ENCODE peak calls at places on chromosomes 11 and 22, in four cellular contexts. C is endodermal cell, Y is cardiac muscle cell, W is pancreas. R is an unnamed sample.

GRCh38 chr11:10452211-10452767 is 2.8 kb upstream of the AMPD3 start:
- DNase-seq in W (no peak), Y (no peak), C (peak), R (no peak)

GRCh38 chr11:95068549-95068948 is 1.8 kb downstream of the SRSF8 start:
- DNase-seq in Y (peak), C (peak), W (peak), R (peak)

GRCh38 chr22:23077627-23078461 is 7.5 kb downstream of the GNAZ start:
- DNase-seq in Y (no peak), C (no peak), W (no peak), R (no peak)

GRCh38 chr22:27331526-27332281 is 469.9 kb downstream of the MN1 start:
- DNase-seq in C (peak), W (peak), Y (peak), R (peak)

GRCh38 chr11:4044971-4045646 is 49.5 kb upstream of the RRM1 start:
- DNase-seq in Y (no peak), C (no peak), W (no peak), R (no peak)

GRCh38 chr11:4190519-4190918 is 95.9 kb downstream of the RRM1 start:
- DNase-seq in Y (no peak), C (no peak), W (no peak), R (no peak)

GRCh38 chr11:103601230-103601846 is 435.1 kb upstream of the DDI1 start:
- DNase-seq in C (peak), Y (peak), W (peak), R (no peak)

GRCh38 chr22:31241936-31242335 is 29.8 kb downstream of the LIMK2 start:
- DNase-seq in C (no peak), Y (no peak), W (no peak), R (no peak)

GRCh38 chr22:37492428-37493344 is 6.5 kb upstream of the MFNG start:
- DNase-seq in W (no peak), Y (peak), C (peak), R (no peak)

GRCh38 chr11:14054708-14055107 is 92.2 kb downstream of the SPON1 start:
- DNase-seq in W (no peak), Y (no peak), C (no peak), R (peak)

GRCh38 chr11:372809-373715 is 3.8 kb downstream of the B4GALNT4 start:
- DNase-seq in W (no peak), Y (no peak), C (no peak), R (peak)

GRCh38 chr22:27698830-27699229 is 102.7 kb downstream of the MN1 start:
- DNase-seq in C (no peak), Y (no peak), W (no peak), R (no peak)

GRCh38 chr11:11899401-11899800 is 57.6 kb downstream of the USP47 start:
- DNase-seq in C (no peak), W (no peak), Y (no peak), R (no peak)

GRCh38 chr11:45650166-45651095 is 15.0 kb downstream of the CHST1 start:
- DNase-seq in W (no peak), Y (no peak), C (peak), R (no peak)
- H3K27ac ChIP-seq in W (no peak), Y (no peak), C (no peak), R (no peak)

GRCh38 chr11:102238287-102238894 is 78.9 kb upstream of the BIRC3 start:
- DNase-seq in Y (no peak), C (no peak), W (no peak), R (no peak)
- H3K27ac ChIP-seq in Y (no peak), C (no peak), W (no peak), R (no peak)

DNA sequence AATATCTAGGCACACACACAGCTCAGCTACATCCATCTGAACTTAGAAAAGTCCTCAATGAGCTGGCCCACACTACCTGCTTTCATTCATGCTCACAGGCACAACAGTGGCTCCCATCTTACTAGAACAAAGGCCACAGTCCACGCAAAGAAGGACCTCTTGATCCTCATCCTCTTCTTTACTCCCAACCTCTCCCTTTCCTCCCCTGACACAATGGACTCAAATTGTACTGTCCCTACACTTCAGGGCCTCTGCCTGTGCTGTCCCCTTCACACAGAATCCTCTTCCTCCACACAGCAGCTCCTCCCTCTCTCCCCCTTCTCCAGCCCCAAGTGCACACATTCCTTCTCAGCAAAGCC is 12.7 kb downstream of the SMCO4 start:
- DNase-seq in C (no peak), Y (no peak), W (no peak), R (no peak)
- H3K27ac ChIP-seq in C (no peak), Y (peak), W (no peak), R (peak)

DNA sequence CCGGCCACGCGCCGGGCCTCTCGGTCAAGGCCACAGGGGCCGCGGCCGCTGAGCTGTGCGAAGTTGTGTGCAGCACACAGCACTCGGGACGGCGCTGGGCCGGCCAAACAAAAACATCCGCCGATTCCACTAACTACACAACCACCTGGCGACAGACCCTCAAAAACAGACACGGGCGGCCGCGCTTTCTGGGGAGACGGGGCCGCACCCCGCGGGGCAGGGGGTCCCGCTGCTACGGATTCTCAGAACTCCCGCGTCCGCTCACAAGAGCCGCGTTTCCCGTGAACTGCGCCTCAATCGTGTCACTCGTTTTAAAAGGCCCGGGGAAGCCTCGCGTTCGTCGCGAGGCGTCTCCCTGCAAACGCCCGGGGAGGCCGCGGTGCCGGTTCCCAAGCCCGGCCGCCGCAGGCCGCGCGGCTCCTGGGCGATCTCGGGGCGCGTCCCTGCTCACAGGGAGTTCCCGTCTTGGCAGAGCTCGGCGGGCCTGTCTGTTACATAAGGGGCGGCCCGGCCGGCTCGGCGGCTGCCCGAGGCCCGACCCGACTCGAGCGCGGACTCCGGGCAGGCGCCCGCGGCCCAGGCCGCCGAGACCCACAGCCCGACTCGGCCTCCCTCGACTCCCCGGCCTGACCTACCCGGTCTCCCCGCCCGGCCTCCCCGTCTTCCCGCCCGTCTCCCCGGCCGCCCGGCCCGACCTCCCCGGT is 918 bp downstream of the BRD1 start:
- DNase-seq in W (peak), Y (peak), C (peak), R (peak)
- H3K27ac ChIP-seq in W (peak), Y (peak), C (no peak), R (peak)

GRCh38 chr11:33732176-33732575 is 4.0 kb downstream of the CD59 start:
- DNase-seq in W (no peak), C (no peak), Y (no peak), R (no peak)
- H3K27ac ChIP-seq in W (no peak), C (no peak), Y (no peak), R (peak)

GRCh38 chr11:78076733-78077403 is 2.8 kb downstream of the NDUFC2 start:
- DNase-seq in C (no peak), W (no peak), Y (no peak), R (no peak)

GRCh38 chr11:78079232-78080083 is at the start of gene NDUFC2:
- DNase-seq in Y (peak), W (peak), C (peak), R (peak)

GRCh38 chr11:78080084-78080817 is 589 bp upstream of the NDUFC2 start:
- DNase-seq in C (no peak), W (no peak), Y (no peak), R (no peak)

GRCh38 chr11:78080818-78081495 is 1.3 kb upstream of the NDUFC2 start:
- DNase-seq in C (no peak), Y (no peak), W (no peak), R (no peak)

DNA sequence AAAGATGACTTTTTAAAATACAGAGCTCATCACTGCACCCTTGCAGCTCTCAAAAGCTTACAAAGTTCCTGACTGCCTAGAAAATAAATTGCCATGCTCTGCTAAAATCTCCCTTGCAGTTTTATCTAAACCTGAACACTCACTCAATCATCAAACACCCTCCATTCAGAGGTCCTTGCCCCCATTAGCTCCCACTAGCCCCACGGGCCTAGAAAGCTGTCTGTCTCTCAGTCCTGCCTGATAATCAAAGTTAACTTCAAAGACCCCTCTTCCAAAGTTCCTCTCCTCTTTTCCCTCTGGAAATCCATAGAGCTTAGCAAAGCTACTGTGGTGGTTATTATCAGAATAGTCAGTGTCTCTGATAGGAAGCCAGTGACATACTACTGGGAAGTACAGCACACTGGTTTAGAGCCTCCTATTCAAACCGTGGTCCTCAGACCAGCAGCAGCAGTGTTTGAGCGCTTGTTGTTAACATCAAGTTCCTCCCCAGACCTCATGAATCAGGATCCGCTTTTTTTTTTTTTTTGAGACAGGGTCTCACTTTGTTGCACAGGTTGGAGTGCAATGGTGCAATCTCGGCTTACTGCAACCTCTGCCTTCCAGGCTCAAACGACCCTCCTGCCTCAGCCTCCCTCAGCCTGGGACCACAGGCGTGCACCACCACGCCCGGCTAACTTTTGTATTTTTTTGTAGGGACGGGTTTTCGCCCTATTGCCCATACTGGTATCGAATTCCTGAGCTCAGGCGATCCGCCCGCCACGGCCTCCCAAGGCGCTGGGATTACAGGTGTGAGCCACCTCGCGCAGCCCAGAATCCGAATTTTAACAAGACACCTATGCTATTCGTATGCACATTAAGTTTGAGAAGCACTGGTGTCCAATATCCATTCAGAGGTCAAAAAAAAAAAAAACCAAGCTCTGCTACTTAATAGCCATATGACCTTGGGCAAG is 1.2 kb downstream of the NDUFC2 start:
- DNase-seq in Y (no peak), W (no peak), C (peak), R (no peak)
- H3K27ac ChIP-seq in Y (peak), W (no peak), C (no peak), R (peak)

R was measured in psoas muscle.